ENCODE peak calls at places on chromosomes 11 and 22, in ten cellular contexts. H, L, A, K, I, O, P, S, E and D are unnamed samples.

GRCh38 chr11:112297248-112297866 is 36.7 kb upstream of the PLET1 start:
- DNase-seq in H (no peak), L (no peak), A (no peak), K (no peak), I (no peak), O (no peak), P (no peak), S (no peak), E (no peak), D (no peak)

GRCh38 chr11:115135936-115136335 is 368.3 kb downstream of the CADM1 start:
- DNase-seq in H (no peak), L (no peak), A (no peak), K (no peak), I (no peak), O (no peak), P (no peak), S (no peak), E (no peak), D (no peak)

GRCh38 chr22:39284142-39284980 is 35.1 kb downstream of the RPL3 start:
- DNase-seq in H (no peak), L (no peak), A (no peak), K (no peak), I (no peak), O (no peak), P (no peak), S (no peak), E (no peak), D (peak)

GRCh38 chr22:38069372-38070249 is 12.4 kb downstream of the PICK1 start:
- DNase-seq in H (no peak), L (no peak), A (no peak), K (no peak), I (no peak), O (peak), P (no peak), S (peak), E (no peak), D (no peak)

GRCh38 chr22:35638408-35638807 is 9.8 kb upstream of the APOL6 start:
- DNase-seq in H (no peak), L (no peak), A (no peak), K (no peak), I (no peak), O (peak), P (no peak), S (peak), E (no peak), D (peak)

GRCh38 chr11:45847908-45848316 is 637 bp downstream of the CRY2 start:
- DNase-seq in H (no peak), L (no peak), A (peak), K (no peak), I (peak), O (peak), P (peak), S (no peak), E (no peak), D (peak)

GRCh38 chr11:90784241-90784814 is 561.5 kb upstream of the CHORDC1 start:
- DNase-seq in H (no peak), L (no peak), A (no peak), K (no peak), I (no peak), O (no peak), P (no peak), S (no peak), E (no peak), D (no peak)

GRCh38 chr22:32775957-32776356 is 25.5 kb upstream of the TIMP3 start:
- DNase-seq in H (no peak), L (no peak), A (no peak), K (no peak), I (no peak), O (no peak), P (no peak), S (no peak), E (no peak), D (no peak)

GRCh38 chr11:68343761-68344256 is 31.4 kb downstream of the LRP5 start:
- DNase-seq in H (no peak), L (peak), A (no peak), K (no peak), I (no peak), O (no peak), P (no peak), S (no peak), E (no peak), D (no peak)

GRCh38 chr11:119995730-119996491 is 142.0 kb downstream of the TRIM29 start:
- DNase-seq in H (no peak), L (no peak), A (no peak), K (no peak), I (no peak), O (no peak), P (no peak), S (no peak), E (no peak), D (no peak)

GRCh38 chr22:39232246-39232645 is 12.5 kb downstream of the PDGFB start:
- DNase-seq in H (no peak), L (no peak), A (no peak), K (no peak), I (no peak), O (no peak), P (no peak), S (no peak), E (no peak), D (no peak)

GRCh38 chr22:37282385-37282677 is at the start of gene CYTH4:
- DNase-seq in H (peak), L (no peak), A (peak), K (peak), I (peak), O (no peak), P (peak), S (no peak), E (no peak), D (no peak)

GRCh38 chr11:62508336-62509058 is 38.1 kb downstream of the AHNAK start:
- DNase-seq in H (no peak), L (peak), A (peak), K (no peak), I (no peak), O (peak), P (no peak), S (peak), E (peak), D (peak)

GRCh38 chr22:37632174-37633081 is 7.0 kb upstream of the SH3BP1 start:
- DNase-seq in H (no peak), L (no peak), A (no peak), K (no peak), I (peak), O (no peak), P (no peak), S (no peak), E (no peak), D (no peak)

GRCh38 chr11:67405196-67405567 is 1.3 kb downstream of the TBC1D10C start:
- DNase-seq in H (no peak), L (no peak), A (no peak), K (peak), I (peak), O (no peak), P (no peak), S (no peak), E (no peak), D (no peak)

GRCh38 chr11:102007567-102008437 is 39.4 kb upstream of the CFAP300 start:
- DNase-seq in H (no peak), L (peak), A (peak), K (no peak), I (peak), O (peak), P (no peak), S (no peak), E (peak), D (no peak)

GRCh38 chr11:12900496-12900895 is 108.6 kb upstream of the RASSF10 start:
- DNase-seq in H (no peak), L (no peak), A (peak), K (no peak), I (no peak), O (peak), P (no peak), S (no peak), E (peak), D (no peak)

GRCh38 chr11:1193326-1194230 is 29.3 kb upstream of the MUC5B start:
- DNase-seq in H (no peak), L (no peak), A (no peak), K (no peak), I (peak), O (no peak), P (no peak), S (peak), E (no peak), D (peak)

GRCh38 chr11:68974421-68975194 is 6.2 kb downstream of the MRGPRD start:
- DNase-seq in H (no peak), L (no peak), A (peak), K (no peak), I (no peak), O (no peak), P (no peak), S (no peak), E (no peak), D (no peak)

GRCh38 chr11:47104337-47104950 is 72.2 kb downstream of the ARFGAP2 start:
- DNase-seq in H (no peak), L (no peak), A (no peak), K (no peak), I (no peak), O (no peak), P (no peak), S (no peak), E (no peak), D (no peak)

GRCh38 chr11:127862406-127862805 is 725.0 kb downstream of the ETS1 start:
- DNase-seq in H (no peak), L (no peak), A (peak), K (no peak), I (no peak), O (no peak), P (no peak), S (no peak), E (peak), D (no peak)

GRCh38 chr11:101269390-101269789 is 139.8 kb upstream of the PGR start:
- DNase-seq in H (no peak), L (no peak), A (no peak), K (no peak), I (no peak), O (no peak), P (no peak), S (no peak), E (no peak), D (no peak)